ENCODE peak calls at places on chromosome 20, in five cellular contexts. J is B cell, V is HFFc6, M is lung, U is colonic mucosa. Z is an unnamed sample.

GRCh38 chr20:61426361-61426760 is 174.3 kb downstream of the CDH4 start:
- DNase-seq in J (no peak), V (no peak), M (no peak), U (no peak), Z (no peak)

GRCh38 chr20:48716086-48716485 is 111.7 kb downstream of the PREX1 start:
- DNase-seq in J (no peak), V (no peak), M (no peak), U (no peak), Z (peak; percentile 87)

GRCh38 chr20:48416002-48416401 is 411.8 kb downstream of the PREX1 start:
- DNase-seq in J (no peak), V (no peak), M (no peak), U (no peak), Z (peak; percentile 18)

GRCh38 chr20:2387180-2387577 is 6.5 kb downstream of the TGM6 start:
- DNase-seq in J (no peak), V (peak; percentile 46), M (no peak), U (peak; percentile 43), Z (peak; percentile 80)

GRCh38 chr20:41608606-41609005 is 9.6 kb downstream of the CHD6 start:
- DNase-seq in J (no peak), V (no peak), M (no peak), U (no peak), Z (no peak)

GRCh38 chr20:63024573-63025392 is 18.0 kb upstream of the BHLHE23 start:
- DNase-seq in J (no peak), V (no peak), M (no peak), U (no peak), Z (no peak)

GRCh38 chr20:54173653-54174451 is at the start of gene CYP24A1:
- DNase-seq in J (no peak), V (no peak), M (no peak), U (no peak), Z (peak; percentile 4)

GRCh38 chr20:53654932-53655674 is 61.5 kb upstream of the ZNF217 start:
- DNase-seq in J (no peak), V (no peak), M (no peak), U (peak; percentile 59), Z (no peak)

GRCh38 chr20:43959079-43959919 is 44.6 kb downstream of the TOX2 start:
- DNase-seq in J (no peak), V (no peak), M (no peak), U (no peak), Z (peak; percentile 30)

GRCh38 chr20:44091026-44091425 is 96.0 kb downstream of the JPH2 start:
- DNase-seq in J (no peak), V (no peak), M (no peak), U (no peak), Z (no peak)

GRCh38 chr20:44768256-44768655 is 22.6 kb downstream of the KCNK15 start:
- DNase-seq in J (no peak), V (no peak), M (no peak), U (no peak), Z (no peak)

GRCh38 chr20:32830437-32830836 is 10.7 kb downstream of the MAPRE1 start:
- DNase-seq in J (no peak), V (no peak), M (peak; percentile 45), U (peak; percentile 28), Z (no peak)

GRCh38 chr20:14114049-14114448 is 118.7 kb downstream of the MACROD2 start:
- DNase-seq in J (no peak), V (no peak), M (no peak), U (no peak), Z (no peak)

GRCh38 chr20:58760881-58761280 is 68.3 kb downstream of the NPEPL1 start:
- DNase-seq in J (no peak), V (no peak), M (no peak), U (no peak), Z (no peak)

GRCh38 chr20:41029150-41029872 is 689 bp downstream of the TOP1 start:
- DNase-seq in J (peak; percentile 58), V (no peak), M (peak; percentile 38), U (peak; percentile 40), Z (peak; percentile 57)

GRCh38 chr20:51594206-51594998 is 51.9 kb upstream of the NFATC2 start:
- DNase-seq in J (no peak), V (no peak), M (no peak), U (no peak), Z (no peak)

GRCh38 chr20:43284481-43284880 is 94.8 kb upstream of the PTPRT start:
- DNase-seq in J (no peak), V (no peak), M (no peak), U (no peak), Z (no peak)

GRCh38 chr20:8527998-8528397 is 395.9 kb downstream of the PLCB1 start:
- DNase-seq in J (no peak), V (peak; percentile 82), M (no peak), U (no peak), Z (no peak)

GRCh38 chr20:40766081-40766480 is 77.0 kb upstream of the MAFB start:
- DNase-seq in J (no peak), V (no peak), M (no peak), U (no peak), Z (no peak)

GRCh38 chr20:32448306-32449056 is 90.3 kb downstream of the ASXL1 start:
- DNase-seq in J (no peak), V (no peak), M (no peak), U (no peak), Z (no peak)

GRCh38 chr20:7657569-7657968 is 282.7 kb downstream of the HAO1 start:
- DNase-seq in J (no peak), V (no peak), M (no peak), U (no peak), Z (no peak)

GRCh38 chr20:62918830-62919229 is 7.5 kb downstream of the DIDO1 start:
- DNase-seq in J (no peak), V (no peak), M (no peak), U (no peak), Z (peak; percentile 83)

GRCh38 chr20:45206746-45207145 is at the start of gene SEMG1:
- DNase-seq in J (no peak), V (no peak), M (no peak), U (peak; percentile 21), Z (no peak)

GRCh38 chr20:62832951-62833391 is 16.1 kb downstream of the COL9A3 start:
- DNase-seq in J (peak; percentile 32), V (no peak), M (no peak), U (peak; percentile 48), Z (no peak)

GRCh38 chr20:61932199-61932592 is 133.5 kb downstream of the TAF4 start:
- DNase-seq in J (no peak), V (no peak), M (no peak), U (no peak), Z (no peak)

GRCh38 chr20:58713801-58714339 is 21.3 kb downstream of the NPEPL1 start:
- DNase-seq in J (no peak), V (no peak), M (peak; percentile 18), U (peak; percentile 12), Z (no peak)

GRCh38 chr20:60648556-60648955 is 603.5 kb upstream of the CDH4 start:
- DNase-seq in J (no peak), V (no peak), M (no peak), U (no peak), Z (no peak)

GRCh38 chr20:9838378-9839295 is at the start of gene PAK5:
- DNase-seq in J (no peak), V (no peak), M (peak; percentile 68), U (peak; percentile 18), Z (no peak)

GRCh38 chr20:59161626-59162170 is 1.9 kb upstream of the ZNF831 start:
- DNase-seq in J (no peak), V (no peak), M (no peak), U (no peak), Z (no peak)

GRCh38 chr20:49052334-49052733 is 6.2 kb downstream of the CSE1L start:
- DNase-seq in J (no peak), V (no peak), M (no peak), U (no peak), Z (no peak)

GRCh38 chr20:34215711-34216381 is 25.4 kb upstream of the ASIP start:
- DNase-seq in J (peak; percentile 59), V (peak; percentile 77), M (peak; percentile 85), U (peak; percentile 67), Z (peak; percentile 77)

GRCh38 chr20:13739726-13740649 is 44.7 kb downstream of the ESF1 start:
- DNase-seq in J (no peak), V (no peak), M (no peak), U (no peak), Z (no peak)

DNA sequence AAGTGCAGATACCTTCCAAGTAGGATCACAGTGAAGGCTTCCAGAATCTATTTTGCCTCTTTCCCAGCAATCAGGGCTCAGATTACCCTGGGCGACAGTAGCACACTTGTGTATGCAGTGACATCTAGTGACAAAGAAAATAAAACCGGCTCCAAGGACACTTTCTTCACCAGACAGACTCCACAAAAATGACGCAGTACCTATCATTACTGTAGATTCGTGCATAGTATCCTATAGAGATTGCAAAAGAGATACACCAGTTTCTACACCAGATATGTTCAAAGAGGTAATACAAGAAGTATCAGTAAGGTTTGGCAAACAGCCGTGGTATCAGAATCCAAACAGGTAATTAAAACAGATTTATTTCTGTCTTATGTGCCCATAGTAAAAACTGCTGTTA is 600.3 kb upstream of the JAG1 start:
- DNase-seq in J (no peak), V (peak; percentile 65), M (no peak), U (peak; percentile 34), Z (no peak)
- TF ChIP-seq CTCF in J (no peak), V (peak; percentile 76), M (peak; percentile 45), U (peak; percentile 43), Z (no peak)

GRCh38 chr20:36493013-36493800 is 48.1 kb upstream of the MYL9 start:
- DNase-seq in J (no peak), V (no peak), M (no peak), U (peak; percentile 51), Z (peak; percentile 52)
- TF ChIP-seq CTCF in J (no peak), V (peak; percentile 70), M (no peak), U (no peak), Z (no peak)

DNA sequence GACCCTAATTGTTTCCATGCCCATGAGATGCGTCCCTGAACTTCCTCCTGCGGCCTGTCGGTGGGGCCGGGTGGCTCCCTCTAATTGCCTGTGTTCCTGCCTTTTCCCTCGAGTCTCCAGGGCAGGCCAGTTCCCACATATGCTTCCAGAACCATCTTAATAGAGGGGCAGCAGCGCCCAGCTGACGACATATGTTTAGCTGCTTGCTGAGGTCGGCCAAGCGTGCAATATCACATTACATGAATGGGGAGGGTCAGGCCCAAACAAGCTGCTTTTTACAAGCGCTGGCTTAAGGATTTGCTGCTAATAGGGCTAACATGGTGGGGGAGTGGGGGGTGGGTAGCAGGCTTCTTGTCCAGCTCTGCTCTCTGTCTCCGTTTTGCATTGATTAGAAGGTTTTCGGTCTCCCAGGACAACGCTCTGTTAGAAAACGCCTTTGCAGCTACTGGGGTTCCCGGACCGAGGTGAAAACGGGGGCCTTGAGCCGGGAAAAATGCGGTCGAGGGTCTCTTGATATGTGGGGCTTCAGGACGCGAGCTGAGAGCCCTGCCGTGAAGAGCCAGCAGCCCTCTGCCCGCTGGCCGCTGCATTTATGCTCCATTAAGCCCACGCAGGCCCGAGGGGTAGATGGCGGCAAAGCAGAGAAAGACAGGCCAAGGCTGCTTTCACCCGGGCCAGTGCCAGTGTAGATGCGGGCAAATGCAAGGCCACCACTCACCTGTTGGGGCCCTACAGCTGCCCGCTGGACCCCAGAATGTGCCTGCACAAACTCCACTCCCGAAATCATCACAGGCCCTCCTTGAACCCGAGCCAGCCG is 308.5 kb downstream of the BMP7 start:
- DNase-seq in J (no peak), V (no peak), M (no peak), U (no peak), Z (no peak)
- TF ChIP-seq CTCF in J (no peak), V (no peak), M (no peak), U (no peak), Z (no peak)

GRCh38 chr20:50569864-50570836 is 60.0 kb downstream of the PTPN1 start:
- DNase-seq in J (peak; percentile 53), V (no peak), M (no peak), U (no peak), Z (peak; percentile 71)
- TF ChIP-seq CTCF in J (peak; percentile 54), V (peak; percentile 52), M (no peak), U (no peak), Z (peak; percentile 46)

GRCh38 chr20:19903168-19903676 is 113.9 kb upstream of the NAA20 start:
- DNase-seq in J (peak; percentile 73), V (no peak), M (peak; percentile 39), U (peak; percentile 59), Z (peak; percentile 13)
- TF ChIP-seq CTCF in J (peak; percentile 48), V (no peak), M (no peak), U (no peak), Z (no peak)

Z was measured in activated CD8-positive, alpha-beta T cell treated with anti-CD3 and anti-CD28 coated beads for 36 hours.